ENCODE peak calls at places on chromosomes 4 and X, in eight cellular contexts. One of them, this sample, is unnamed.

GRCh38 chr4:81180916-81181315 is 34.1 kb downstream of the PRKG2 start:
- DNase-seq in A549: no peak
- DNase-seq in GM12878: no peak
- DNase-seq in HepG2: no peak
- DNase-seq in HCT116: no peak
- DNase-seq in H1: no peak
- DNase-seq in endothelial cell of umbilical vein: no peak
- DNase-seq in K562: no peak
- DNase-seq in this sample: peak

GRCh38 chrX:1802912-1803311 is 188.1 kb downstream of the ASMT start:
- DNase-seq in A549: no peak
- DNase-seq in GM12878: no peak
- DNase-seq in HepG2: no peak
- DNase-seq in HCT116: no peak
- DNase-seq in H1: no peak
- DNase-seq in endothelial cell of umbilical vein: no peak
- DNase-seq in K562: no peak
- DNase-seq in this sample: no peak

GRCh38 chr4:5704276-5704675 is 4.1 kb downstream of the EVC2 start:
- DNase-seq in A549: no peak
- DNase-seq in GM12878: no peak
- DNase-seq in HepG2: no peak
- DNase-seq in HCT116: no peak
- DNase-seq in H1: no peak
- DNase-seq in endothelial cell of umbilical vein: no peak
- DNase-seq in K562: no peak
- DNase-seq in this sample: no peak

GRCh38 chr4:15436515-15436914 is 8.7 kb downstream of the C1QTNF7 start:
- DNase-seq in A549: no peak
- DNase-seq in GM12878: no peak
- DNase-seq in HepG2: no peak
- DNase-seq in HCT116: no peak
- DNase-seq in H1: no peak
- DNase-seq in endothelial cell of umbilical vein: peak
- DNase-seq in K562: no peak
- DNase-seq in this sample: no peak

GRCh38 chr4:40192286-40193017 is 4.4 kb upstream of the RHOH start:
- DNase-seq in A549: no peak
- DNase-seq in GM12878: no peak
- DNase-seq in HepG2: peak
- DNase-seq in HCT116: no peak
- DNase-seq in H1: no peak
- DNase-seq in endothelial cell of umbilical vein: no peak
- DNase-seq in K562: no peak
- DNase-seq in this sample: no peak

GRCh38 chr4:106355193-106355592 is 13.4 kb downstream of the GIMD1 start:
- DNase-seq in A549: no peak
- DNase-seq in GM12878: no peak
- DNase-seq in HepG2: no peak
- DNase-seq in HCT116: no peak
- DNase-seq in H1: no peak
- DNase-seq in endothelial cell of umbilical vein: no peak
- DNase-seq in K562: no peak
- DNase-seq in this sample: no peak

GRCh38 chr4:18756661-18757060 is 735.1 kb upstream of the LCORL start:
- DNase-seq in A549: no peak
- DNase-seq in GM12878: no peak
- DNase-seq in HepG2: no peak
- DNase-seq in HCT116: no peak
- DNase-seq in H1: no peak
- DNase-seq in endothelial cell of umbilical vein: no peak
- DNase-seq in K562: no peak
- DNase-seq in this sample: no peak

GRCh38 chr4:99723555-99724450 is 66.2 kb upstream of the C4orf54 start:
- DNase-seq in A549: peak
- DNase-seq in GM12878: no peak
- DNase-seq in HepG2: peak
- DNase-seq in HCT116: peak
- DNase-seq in H1: no peak
- DNase-seq in endothelial cell of umbilical vein: peak
- DNase-seq in K562: peak
- DNase-seq in this sample: peak

GRCh38 chrX:39242187-39242586 is 440.9 kb downstream of the MID1IP1 start:
- DNase-seq in A549: peak
- DNase-seq in GM12878: no peak
- DNase-seq in HepG2: peak
- DNase-seq in HCT116: peak
- DNase-seq in H1: no peak
- DNase-seq in endothelial cell of umbilical vein: peak
- DNase-seq in K562: peak
- DNase-seq in this sample: peak

GRCh38 chrX:1165535-1166196 is 46.8 kb downstream of the CRLF2 start:
- DNase-seq in A549: peak
- DNase-seq in GM12878: no peak
- DNase-seq in HepG2: no peak
- DNase-seq in HCT116: no peak
- DNase-seq in H1: no peak
- DNase-seq in endothelial cell of umbilical vein: no peak
- DNase-seq in K562: no peak
- DNase-seq in this sample: peak

GRCh38 chr4:87042221-87042620 is 107.4 kb downstream of the AFF1 start:
- DNase-seq in A549: no peak
- DNase-seq in GM12878: no peak
- DNase-seq in HepG2: no peak
- DNase-seq in HCT116: no peak
- DNase-seq in H1: no peak
- DNase-seq in endothelial cell of umbilical vein: no peak
- DNase-seq in K562: no peak
- DNase-seq in this sample: no peak

GRCh38 chr4:75598390-75598789 is 31.9 kb downstream of the CDKL2 start:
- DNase-seq in A549: no peak
- DNase-seq in GM12878: no peak
- DNase-seq in HepG2: no peak
- DNase-seq in HCT116: no peak
- DNase-seq in H1: no peak
- DNase-seq in endothelial cell of umbilical vein: no peak
- DNase-seq in K562: no peak
- DNase-seq in this sample: peak

GRCh38 chrX:131677655-131678628 is 134.1 kb downstream of the OR13H1 start:
- DNase-seq in A549: peak
- DNase-seq in GM12878: no peak
- DNase-seq in HepG2: peak
- DNase-seq in HCT116: peak
- DNase-seq in H1: peak
- DNase-seq in endothelial cell of umbilical vein: peak
- DNase-seq in K562: peak
- DNase-seq in this sample: peak

GRCh38 chrX:131671714-131672113 is 127.8 kb downstream of the OR13H1 start:
- DNase-seq in A549: no peak
- DNase-seq in GM12878: no peak
- DNase-seq in HepG2: no peak
- DNase-seq in HCT116: no peak
- DNase-seq in H1: no peak
- DNase-seq in endothelial cell of umbilical vein: no peak
- DNase-seq in K562: no peak
- DNase-seq in this sample: no peak

GRCh38 chrX:131675596-131676194 is 131.8 kb downstream of the OR13H1 start:
- DNase-seq in A549: peak
- DNase-seq in GM12878: no peak
- DNase-seq in HepG2: peak
- DNase-seq in HCT116: peak
- DNase-seq in H1: no peak
- DNase-seq in endothelial cell of umbilical vein: no peak
- DNase-seq in K562: peak
- DNase-seq in this sample: peak
- TF ChIP-seq CTCF in A549: peak
- TF ChIP-seq CTCF in GM12878: peak
- TF ChIP-seq CTCF in HepG2: peak
- TF ChIP-seq CTCF in HCT116: peak
- TF ChIP-seq CTCF in H1: peak
- TF ChIP-seq CTCF in endothelial cell of umbilical vein: no peak
- TF ChIP-seq CTCF in K562: peak
- TF ChIP-seq CTCF in this sample: peak

GRCh38 chr4:173537628-173538147 is 7.7 kb upstream of the HAND2 start:
- DNase-seq in A549: no peak
- DNase-seq in GM12878: no peak
- DNase-seq in HepG2: no peak
- DNase-seq in HCT116: no peak
- DNase-seq in H1: no peak
- DNase-seq in endothelial cell of umbilical vein: no peak
- DNase-seq in K562: no peak
- DNase-seq in this sample: peak
- TF ChIP-seq POLR2A in A549: no peak
- TF ChIP-seq POLR2A in GM12878: no peak
- TF ChIP-seq POLR2A in HepG2: no peak
- TF ChIP-seq POLR2A in HCT116: no peak
- TF ChIP-seq POLR2A in H1: no peak
- TF ChIP-seq POLR2A in endothelial cell of umbilical vein: no peak
- TF ChIP-seq POLR2A in K562: no peak
- TF ChIP-seq POLR2A in this sample: no peak

DNA sequence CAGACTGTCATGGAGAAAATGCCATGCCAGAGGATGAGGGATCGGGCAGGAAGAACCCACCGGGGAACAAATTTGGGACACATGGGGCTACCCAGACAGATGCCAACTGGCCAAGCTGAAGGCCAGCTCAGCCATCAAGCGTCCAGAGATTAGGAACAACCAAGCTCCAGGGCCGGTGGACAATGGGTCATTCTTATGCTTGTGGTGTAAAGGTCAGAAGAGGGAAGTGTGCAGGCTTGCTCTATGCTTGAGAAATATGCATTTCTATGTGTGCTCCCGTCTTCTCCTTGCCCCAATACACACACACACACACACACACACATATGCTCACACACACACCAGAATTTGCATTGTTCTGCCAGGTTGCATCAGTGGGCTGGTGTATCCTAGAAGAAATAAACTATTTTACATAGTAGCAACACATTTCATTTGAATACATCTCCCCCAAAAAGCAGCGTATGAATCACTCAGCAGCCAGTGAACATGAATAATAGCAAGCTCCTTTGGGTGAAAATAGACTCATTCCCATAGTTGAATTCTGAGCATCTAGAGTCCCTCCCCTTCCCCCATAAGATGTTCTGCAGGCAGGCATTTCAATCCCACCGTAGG is 201.9 kb upstream of the PPARGC1A start:
- DNase-seq in A549: no peak
- DNase-seq in GM12878: no peak
- DNase-seq in HepG2: peak
- DNase-seq in HCT116: no peak
- DNase-seq in H1: no peak
- DNase-seq in endothelial cell of umbilical vein: no peak
- DNase-seq in K562: no peak
- DNase-seq in this sample: no peak
- TF ChIP-seq MAX in A549: no peak
- TF ChIP-seq MAX in GM12878: no peak
- TF ChIP-seq MAX in HepG2: no peak
- TF ChIP-seq MAX in HCT116: no peak
- TF ChIP-seq MAX in H1: no peak
- TF ChIP-seq MAX in endothelial cell of umbilical vein: no peak
- TF ChIP-seq MAX in K562: no peak
- TF ChIP-seq MAX in this sample: no peak

GRCh38 chr4:20305976-20306375 is 54.3 kb downstream of the SLIT2 start:
- DNase-seq in A549: no peak
- DNase-seq in GM12878: no peak
- DNase-seq in HepG2: no peak
- DNase-seq in HCT116: no peak
- DNase-seq in H1: no peak
- DNase-seq in endothelial cell of umbilical vein: no peak
- DNase-seq in K562: no peak
- DNase-seq in this sample: peak
- TF ChIP-seq CTCF in A549: no peak
- TF ChIP-seq CTCF in GM12878: no peak
- TF ChIP-seq CTCF in HepG2: no peak
- TF ChIP-seq CTCF in HCT116: no peak
- TF ChIP-seq CTCF in H1: no peak
- TF ChIP-seq CTCF in endothelial cell of umbilical vein: no peak
- TF ChIP-seq CTCF in K562: no peak
- TF ChIP-seq CTCF in this sample: no peak

GRCh38 chr4:20252656-20253271 is 1.1 kb downstream of the SLIT2 start:
- DNase-seq in A549: no peak
- DNase-seq in GM12878: no peak
- DNase-seq in HepG2: no peak
- DNase-seq in HCT116: no peak
- DNase-seq in H1: no peak
- DNase-seq in endothelial cell of umbilical vein: peak
- DNase-seq in K562: no peak
- DNase-seq in this sample: peak

GRCh38 chr4:20251061-20251795 is 477 bp upstream of the SLIT2 start:
- DNase-seq in A549: no peak
- DNase-seq in GM12878: no peak
- DNase-seq in HepG2: no peak
- DNase-seq in HCT116: no peak
- DNase-seq in H1: no peak
- DNase-seq in endothelial cell of umbilical vein: no peak
- DNase-seq in K562: no peak
- DNase-seq in this sample: no peak

GRCh38 chr4:20253272-20253798 is 1.6 kb downstream of the SLIT2 start:
- DNase-seq in A549: no peak
- DNase-seq in GM12878: no peak
- DNase-seq in HepG2: no peak
- DNase-seq in HCT116: no peak
- DNase-seq in H1: no peak
- DNase-seq in endothelial cell of umbilical vein: peak
- DNase-seq in K562: no peak
- DNase-seq in this sample: no peak

GRCh38 chr4:20253799-20254409 is 2.2 kb downstream of the SLIT2 start:
- DNase-seq in A549: no peak
- DNase-seq in GM12878: no peak
- DNase-seq in HepG2: no peak
- DNase-seq in HCT116: no peak
- DNase-seq in H1: no peak
- DNase-seq in endothelial cell of umbilical vein: peak
- DNase-seq in K562: no peak
- DNase-seq in this sample: no peak

DNA sequence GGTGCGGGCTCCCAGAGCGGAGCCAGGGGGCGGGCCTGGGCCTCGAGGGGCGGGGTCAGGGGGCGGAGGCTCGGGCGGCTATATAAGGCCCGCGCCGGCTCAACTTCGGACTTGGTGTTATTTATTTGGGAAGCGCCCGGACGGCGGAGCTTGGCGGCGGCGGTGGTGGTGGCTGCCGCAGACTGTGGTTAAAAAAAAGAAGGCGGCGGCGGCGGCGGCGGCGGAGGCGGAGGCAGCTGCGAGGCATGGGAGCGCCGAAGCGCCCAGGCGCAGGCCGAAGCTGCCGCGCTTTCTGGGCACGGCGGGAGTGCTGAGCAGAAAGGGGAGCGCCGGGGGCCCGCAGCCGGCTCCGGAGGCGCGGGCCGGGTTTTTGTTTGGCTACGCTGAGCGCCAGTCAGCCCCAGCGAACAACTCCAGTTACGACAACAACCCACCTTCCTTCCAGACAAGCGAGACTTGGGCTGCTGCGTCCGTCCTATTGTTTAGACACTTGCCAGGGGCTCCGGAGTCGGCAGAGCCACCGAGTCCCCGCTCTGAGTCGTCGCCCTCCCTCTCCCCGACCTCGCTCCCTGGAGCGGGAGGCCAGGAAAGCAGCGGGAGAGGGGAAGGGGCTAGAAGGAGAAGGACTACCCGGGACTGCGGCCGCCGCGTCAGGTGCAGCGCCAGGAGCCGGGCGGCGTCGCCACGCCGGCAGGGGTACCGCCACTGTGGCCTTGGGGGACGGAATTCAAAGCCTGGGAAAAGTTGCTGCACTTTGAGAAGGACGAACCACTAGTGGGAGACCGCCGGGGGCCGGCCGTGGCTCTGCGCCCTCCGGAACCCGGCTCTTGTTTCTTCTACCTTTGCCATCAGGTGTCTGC is at the start of gene SLIT2:
- DNase-seq in A549: peak
- DNase-seq in GM12878: no peak
- DNase-seq in HepG2: peak
- DNase-seq in HCT116: peak
- DNase-seq in H1: no peak
- DNase-seq in endothelial cell of umbilical vein: peak
- DNase-seq in K562: peak
- DNase-seq in this sample: peak
- TF ChIP-seq POLR2A in A549: no peak
- TF ChIP-seq POLR2A in GM12878: no peak
- TF ChIP-seq POLR2A in HepG2: no peak
- TF ChIP-seq POLR2A in HCT116: no peak
- TF ChIP-seq POLR2A in H1: peak
- TF ChIP-seq POLR2A in endothelial cell of umbilical vein: peak
- TF ChIP-seq POLR2A in K562: no peak
- TF ChIP-seq POLR2A in this sample: no peak